ENCODE peak calls at places on chromosome 18, in five cellular contexts. F is neural progenitor cell, O is HCT116, U is neuronal stem cell, X is hepatocyte. I is an unnamed sample. For H3K4me1, the result is how much of the 10 kb centered on the place peaks cover.

GRCh38 chr18:6009751-6010150 is 114.4 kb upstream of the TMEM200C start:
- DNase-seq in U (no peak), X (no peak), O (no peak), F (no peak), I (no peak)

GRCh38 chr18:59123588-59124369 is 15.9 kb upstream of the SEC11C start:
- DNase-seq in O (no peak), X (peak), F (no peak), U (no peak), I (peak)

GRCh38 chr18:62182220-62182619 is 4.6 kb downstream of the PIGN start:
- DNase-seq in O (no peak), U (no peak), F (no peak), X (no peak), I (no peak)

GRCh38 chr18:30999186-30999585 is 43.4 kb downstream of the DSC3 start:
- DNase-seq in F (no peak), U (no peak), O (no peak), X (no peak), I (no peak)

GRCh38 chr18:43141208-43141607 is 25.7 kb upstream of the RIT2 start:
- DNase-seq in X (no peak), O (no peak), F (no peak), U (no peak), I (no peak)

GRCh38 chr18:49859725-49860124 is 46.4 kb upstream of the ACAA2 start:
- DNase-seq in F (no peak), U (no peak), O (no peak), X (peak), I (no peak)

GRCh38 chr18:23301971-23302370 is 151.1 kb upstream of the RIOK3 start:
- DNase-seq in F (no peak), X (no peak), U (no peak), O (no peak), I (no peak)

GRCh38 chr18:5543036-5543671 is 643 bp downstream of the EPB41L3 start:
- DNase-seq in X (peak), U (peak), F (peak), O (no peak), I (no peak)

GRCh38 chr18:25962176-25962575 is 128.2 kb downstream of the SS18 start:
- DNase-seq in X (no peak), O (no peak), U (no peak), F (no peak), I (no peak)

GRCh38 chr18:73920033-73920432 is 227.6 kb downstream of the FBXO15 start:
- DNase-seq in X (no peak), F (no peak), O (no peak), U (no peak), I (no peak)

GRCh38 chr18:60861575-60861974 is 471.7 kb upstream of the CDH20 start:
- DNase-seq in F (no peak), O (no peak), U (no peak), X (no peak), I (no peak)

GRCh38 chr18:50203801-50204604 is 9.1 kb upstream of the MYO5B start:
- DNase-seq in U (peak), O (peak), F (peak), X (peak), I (peak)

GRCh38 chr18:57437782-57438668 is 2.9 kb downstream of the ONECUT2 start:
- DNase-seq in U (peak), F (peak), X (peak), O (peak), I (peak)

GRCh38 chr18:5628512-5629255 is 84.9 kb upstream of the EPB41L3 start:
- DNase-seq in X (peak), O (no peak), F (peak), U (peak), I (peak)

GRCh38 chr18:33914399-33914798 is 310.3 kb downstream of the NOL4 start:
- DNase-seq in F (no peak), X (no peak), O (no peak), U (no peak), I (no peak)

GRCh38 chr18:21489119-21489750 is 111.3 kb downstream of the ESCO1 start:
- DNase-seq in X (peak), F (peak), O (peak), U (peak), I (peak)

GRCh38 chr18:25349131-25349925 is 2.6 kb downstream of the ZNF521 start:
- DNase-seq in X (peak), F (peak), O (no peak), U (peak), I (peak)

GRCh38 chr18:5894613-5895299 is 566 bp downstream of the TMEM200C start:
- DNase-seq in U (peak), X (no peak), O (no peak), F (peak), I (peak)

GRCh38 chr18:74485860-74486849 is 10.0 kb upstream of the CNDP2 start:
- DNase-seq in X (no peak), F (no peak), O (no peak), U (no peak), I (no peak)

GRCh38 chr18:59272971-59273935 is at the start of gene RAX:
- DNase-seq in U (peak), F (peak), X (peak), O (no peak), I (peak)

GRCh38 chr18:78429127-78430108 is 550.2 kb upstream of the SALL3 start:
- DNase-seq in O (no peak), X (no peak), U (no peak), F (no peak), I (no peak)

GRCh38 chr18:44182363-44182762 is 498.3 kb upstream of the SETBP1 start:
- DNase-seq in F (peak), O (no peak), X (no peak), U (no peak), I (no peak)

GRCh38 chr18:66676699-66677098 is 72.8 kb upstream of the CDH19 start:
- DNase-seq in O (no peak), X (no peak), F (no peak), U (no peak), I (peak)

GRCh38 chr18:59846814-59847490 is 52.8 kb upstream of the PMAIP1 start:
- DNase-seq in F (no peak), U (no peak), X (peak), O (no peak), I (peak)

GRCh38 chr18:70132999-70133398 is 72.5 kb downstream of the RTTN start:
- DNase-seq in F (no peak), O (no peak), U (no peak), X (peak), I (peak)

GRCh38 chr18:59631583-59632181 is 65.5 kb downstream of the CCBE1 start:
- DNase-seq in F (peak), U (peak), O (peak), X (peak), I (peak)

GRCh38 chr18:51135361-51135760 is 62.1 kb downstream of the MEX3C start:
- DNase-seq in O (no peak), U (no peak), F (no peak), X (no peak), I (peak)

GRCh38 chr18:10514082-10514481 is 11.7 kb upstream of the NAPG start:
- DNase-seq in F (no peak), O (no peak), U (no peak), X (no peak), I (no peak)

GRCh38 chr18:28961669-28962228 is 784.8 kb upstream of the CDH2 start:
- DNase-seq in O (peak), U (peak), X (peak), F (peak), I (no peak)

GRCh38 chr18:74525741-74526140 is 8.6 kb upstream of the CNDP1 start:
- DNase-seq in X (no peak), U (no peak), O (no peak), F (no peak), I (no peak)

GRCh38 chr18:40440088-40440487 is 1514.9 kb upstream of the PIK3C3 start:
- DNase-seq in O (no peak), F (no peak), X (no peak), U (no peak), I (no peak)

GRCh38 chr18:49875783-49876182 is 62.5 kb upstream of the ACAA2 start:
- DNase-seq in O (no peak), U (no peak), X (no peak), F (no peak), I (no peak)

GRCh38 chr18:63158676-63159291 is 160.8 kb downstream of the BCL2 start:
- DNase-seq in F (no peak), U (no peak), X (no peak), O (no peak), I (no peak)

GRCh38 chr18:9482790-9483189 is 7.5 kb downstream of the RALBP1 start:
- DNase-seq in U (no peak), O (no peak), F (no peak), X (no peak), I (no peak)

GRCh38 chr18:7987284-7987976 is 420.3 kb downstream of the PTPRM start:
- DNase-seq in U (no peak), F (no peak), O (no peak), X (no peak), I (no peak)

GRCh38 chr18:74976331-74976909 is 232.5 kb downstream of the PTGR3 start:
- DNase-seq in F (no peak), O (no peak), X (no peak), U (no peak), I (no peak)

GRCh38 chr18:68234676-68235075 is 480.2 kb downstream of the TMX3 start:
- DNase-seq in F (no peak), X (no peak), U (no peak), O (no peak), I (no peak)

GRCh38 chr18:68233043-68233442 is 481.9 kb downstream of the TMX3 start:
- DNase-seq in X (no peak), O (no peak), U (no peak), F (no peak), I (no peak)

GRCh38 chr18:68234115-68234514 is 480.8 kb downstream of the TMX3 start:
- DNase-seq in O (no peak), U (no peak), F (no peak), X (no peak), I (peak)

GRCh38 chr18:68229351-68229750 is 485.6 kb downstream of the TMX3 start:
- DNase-seq in U (no peak), O (no peak), X (no peak), F (no peak), I (peak)
- H2AFZ ChIP-seq in U (no peak), O (no peak), X (no peak), F (no peak), I (no peak)

GRCh38 chr18:79484661-79485621 is 89.2 kb downstream of the NFATC1 start:
- DNase-seq in U (peak), O (no peak), X (peak), F (peak), I (peak)
- H3K4me3 ChIP-seq in U (no peak), O (no peak), X (no peak), F (no peak), I (peak)

DNA sequence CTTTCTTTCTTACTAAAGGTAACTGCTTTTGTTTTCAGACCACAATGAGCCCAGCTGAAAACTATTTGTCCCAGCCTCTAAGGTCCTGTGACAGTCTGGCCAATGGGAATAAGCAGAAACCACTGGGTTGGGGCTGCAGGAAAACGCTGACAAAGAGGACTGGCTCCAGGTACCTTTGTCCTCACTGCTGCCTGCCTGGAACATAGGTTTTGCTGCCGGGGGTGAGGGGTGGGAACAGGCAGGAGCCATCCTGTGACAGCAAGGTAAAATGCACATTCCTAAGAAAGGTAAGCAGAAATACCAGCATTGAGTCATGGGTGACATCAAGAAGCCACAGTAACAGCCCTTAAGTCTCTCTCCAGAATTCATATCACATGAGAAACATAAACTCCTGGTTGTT is 21.6 kb downstream of the PTPN2 start:
- DNase-seq in O (no peak), F (peak), X (peak), U (no peak), I (no peak)
- H3K4me1 ChIP-seq in O (under half), F (under half), X (under half), U (under half), I (under half)

GRCh38 chr18:45761512-45762114 is 37.6 kb downstream of the SLC14A1 start:
- DNase-seq in F (no peak), U (no peak), O (no peak), X (no peak), I (no peak)
- H2AFZ ChIP-seq in F (no peak), U (no peak), O (no peak), X (no peak), I (no peak)

GRCh38 chr18:55778731-55779460 is 190.9 kb upstream of the TCF4 start:
- DNase-seq in O (no peak), F (peak), U (no peak), X (no peak), I (no peak)
- H3K4me3 ChIP-seq in O (no peak), F (peak), U (peak), X (peak), I (peak)

GRCh38 chr18:3284501-3284900 is 22.6 kb downstream of the MYL12B start:
- DNase-seq in F (no peak), O (no peak), U (no peak), X (no peak), I (no peak)

GRCh38 chr18:3279201-3280185 is 17.6 kb downstream of the MYL12B start:
- DNase-seq in U (no peak), F (peak), O (no peak), X (no peak), I (no peak)

GRCh38 chr18:3283908-3284307 is 22.0 kb downstream of the MYL12B start:
- DNase-seq in U (no peak), X (no peak), O (no peak), F (peak), I (no peak)

GRCh38 chr18:3283253-3283863 is 21.4 kb downstream of the MYL12B start:
- DNase-seq in X (no peak), O (no peak), F (no peak), U (no peak), I (no peak)

GRCh38 chr18:3281456-3282400 is 19.8 kb downstream of the MYL12B start:
- DNase-seq in U (peak), F (peak), X (peak), O (peak), I (no peak)
- H3K4me1 ChIP-seq in U (under half), F (under half), X (under half), O (under half), I (under half)

DNA sequence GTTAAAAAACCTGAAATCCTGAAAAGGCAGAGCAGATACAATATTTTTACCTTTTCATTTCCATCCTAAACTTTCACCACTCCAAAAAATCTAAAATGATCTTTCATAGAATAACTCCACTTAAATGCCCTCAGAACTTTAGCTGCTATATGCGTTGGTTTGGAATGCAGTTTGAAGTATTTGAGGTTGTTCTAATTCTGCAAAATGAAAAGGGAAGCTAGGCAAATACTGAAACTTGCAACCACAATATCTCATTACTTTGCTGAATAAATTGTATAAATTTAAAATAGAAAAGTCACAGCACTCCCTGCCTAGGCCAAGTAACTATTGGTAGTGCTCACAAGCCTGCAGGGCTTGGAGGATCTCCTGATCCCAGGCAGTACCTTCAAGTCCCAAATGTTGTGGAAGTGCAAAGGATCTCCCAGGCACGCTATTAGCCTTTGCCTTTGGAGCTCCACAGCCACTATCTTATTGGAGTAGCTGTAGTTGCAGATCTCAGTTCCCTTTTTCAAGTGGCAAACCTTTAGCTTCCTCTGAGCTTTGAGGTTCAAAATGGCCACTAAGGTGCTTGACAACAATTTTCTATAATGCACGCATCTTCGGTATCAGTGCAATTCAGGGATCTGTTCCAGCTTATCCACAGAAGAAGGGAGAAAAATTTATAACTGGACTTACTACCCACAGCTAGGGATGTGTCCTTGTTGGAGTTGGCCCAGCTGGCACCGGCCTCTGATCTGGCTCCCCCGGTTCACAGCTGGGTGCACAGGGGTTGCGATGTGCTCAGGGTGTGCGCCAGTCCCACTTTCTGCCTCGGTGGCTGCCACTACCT is 43.4 kb upstream of the ANKRD62 start:
- DNase-seq in O (no peak), F (no peak), U (no peak), X (no peak), I (no peak)
- H2AFZ ChIP-seq in O (no peak), F (no peak), U (no peak), X (no peak), I (no peak)

GRCh38 chr18:36676629-36677028 is 152.2 kb downstream of the TPGS2 start:
- DNase-seq in X (no peak), U (no peak), O (no peak), F (no peak), I (no peak)

GRCh38 chr18:36675076-36675475 is 153.7 kb downstream of the TPGS2 start:
- DNase-seq in O (no peak), X (no peak), F (no peak), U (no peak), I (no peak)

GRCh38 chr18:36673452-36673851 is 155.3 kb downstream of the TPGS2 start:
- DNase-seq in U (no peak), O (no peak), X (no peak), F (no peak), I (no peak)

GRCh38 chr18:36668349-36668748 is 160.5 kb downstream of the TPGS2 start:
- DNase-seq in X (no peak), O (no peak), F (no peak), U (no peak), I (no peak)

GRCh38 chr18:36672437-36673344 is 156.1 kb downstream of the TPGS2 start:
- DNase-seq in F (no peak), U (no peak), O (no peak), X (no peak), I (peak)
- H3K4me3 ChIP-seq in F (no peak), U (no peak), O (no peak), X (no peak), I (peak)